ENCODE peak calls at places on chromosomes 13 and 19, in four cellular contexts. B is neuronal stem cell, G is GM23248, O is A549. F is an unnamed sample.

GRCh38 chr13:43273362-43273761 is 250.0 kb downstream of the DNAJC15 start:
- DNase-seq in B (no peak), G (peak; percentile 55), O (no peak), F (peak; percentile 17)

GRCh38 chr19:58022283-58022660 is 11.6 kb upstream of the ZSCAN1 start:
- DNase-seq in B (no peak), G (no peak), O (no peak), F (no peak)

GRCh38 chr13:86269511-86269910 is 470.3 kb upstream of the SLITRK6 start:
- DNase-seq in B (no peak), G (no peak), O (no peak), F (no peak)

GRCh38 chr13:46041335-46041934 is 11.1 kb downstream of the ZC3H13 start:
- DNase-seq in B (no peak), G (peak; percentile 70), O (no peak), F (no peak)

GRCh38 chr13:112795277-112795676 is 105.4 kb downstream of the ATP11A start:
- DNase-seq in B (no peak), G (no peak), O (no peak), F (no peak)

GRCh38 chr19:34393629-34394028 is 10.6 kb upstream of the PDCD2L start:
- DNase-seq in B (no peak), G (no peak), O (no peak), F (no peak)

GRCh38 chr13:90717451-90717936 is 630.0 kb upstream of the MIR17HG start:
- DNase-seq in B (peak; percentile 72), G (peak; percentile 93), O (no peak), F (peak; percentile 82)

GRCh38 chr13:112634102-112634501 is 46.1 kb upstream of the TUBGCP3 start:
- DNase-seq in B (no peak), G (no peak), O (no peak), F (no peak)

GRCh38 chr19:8631425-8631819 is 989 bp downstream of the NFILZ start:
- DNase-seq in B (peak; percentile 48), G (peak; percentile 48), O (peak; percentile 95), F (peak; percentile 64)

GRCh38 chr13:103638706-103639105 is 572.5 kb upstream of the SLC10A2 start:
- DNase-seq in B (no peak), G (no peak), O (no peak), F (no peak)

DNA sequence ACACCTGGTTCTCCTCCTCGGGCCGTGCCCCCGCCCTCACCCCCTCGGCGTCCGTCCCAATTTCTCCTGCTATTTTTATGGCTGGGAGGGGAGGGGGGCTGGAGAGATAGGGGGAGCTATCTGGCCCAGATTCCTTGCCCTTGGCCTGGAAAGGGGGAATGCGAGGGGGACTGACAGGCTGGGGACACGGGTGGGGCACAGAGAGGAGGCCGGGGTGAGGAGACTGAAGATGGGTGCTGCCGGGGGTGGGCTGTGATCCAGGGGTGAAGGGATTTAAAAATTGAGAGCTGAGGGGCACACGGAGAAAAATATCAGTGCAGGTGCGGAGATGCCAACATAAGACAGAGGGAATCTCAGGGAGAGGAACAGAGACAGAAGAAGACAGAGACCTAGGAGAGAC is 2.3 kb downstream of the PRKCG start:
- DNase-seq in B (no peak), G (no peak), O (no peak), F (no peak)
- H3K4me2 ChIP-seq in B (no peak overlapping the region), G (no peak overlapping the region), O (no peak overlapping the region), F (no peak overlapping the region)

GRCh38 chr19:45253396-45254027 is 2.4 kb downstream of the MARK4 start:
- DNase-seq in B (no peak), G (peak; percentile 63), O (no peak), F (no peak)

GRCh38 chr19:45254044-45254531 is 3.0 kb downstream of the MARK4 start:
- DNase-seq in B (no peak), G (peak; percentile 13), O (no peak), F (no peak)

GRCh38 chr19:45256836-45257235 is 5.8 kb downstream of the MARK4 start:
- DNase-seq in B (no peak), G (no peak), O (no peak), F (no peak)

GRCh38 chr19:45258862-45259261 is 7.8 kb downstream of the MARK4 start:
- DNase-seq in B (no peak), G (no peak), O (no peak), F (no peak)

DNA sequence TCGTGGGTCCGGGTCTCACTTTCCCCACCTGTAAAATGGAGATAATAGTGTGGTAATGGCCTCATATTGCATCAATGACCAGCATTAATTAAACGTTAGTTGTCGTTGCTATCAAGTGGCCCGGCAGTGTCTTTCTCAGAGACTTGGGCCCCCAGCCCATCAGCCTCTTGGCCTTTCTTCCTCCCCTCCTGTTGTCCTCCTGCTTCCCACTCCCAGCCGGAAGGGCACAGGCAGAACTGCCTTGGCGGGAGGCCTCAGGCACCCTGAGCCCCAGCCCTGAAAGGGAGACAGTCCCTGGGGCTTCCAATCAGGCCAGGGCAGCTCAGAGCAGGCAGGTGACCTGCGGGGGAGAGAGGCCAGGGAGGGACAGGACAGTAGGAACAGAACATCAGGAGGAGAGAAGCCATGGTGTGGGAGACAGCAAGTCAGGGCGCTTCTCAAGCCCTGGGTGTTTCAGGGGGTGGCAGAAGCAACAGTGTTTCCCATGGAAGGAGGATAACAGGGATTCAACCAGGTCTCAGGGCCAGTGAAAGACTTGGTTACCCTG is 4.6 kb downstream of the MARK4 start:
- DNase-seq in B (no peak), G (no peak), O (no peak), F (no peak)
- H3K4me2 ChIP-seq in B (no peak overlapping the region), G (no peak overlapping the region), O (no peak overlapping the region), F (no peak overlapping the region)

GRCh38 chr13:77696863-77697207 is 652 bp upstream of the SLAIN1 start:
- DNase-seq in B (no peak), G (no peak), O (no peak), F (no peak)

GRCh38 chr13:77693449-77693940 is 4.0 kb upstream of the SLAIN1 start:
- DNase-seq in B (no peak), G (no peak), O (no peak), F (no peak)

GRCh38 chr13:77698211-77699058 is 948 bp downstream of the SLAIN1 start:
- DNase-seq in B (peak; percentile 36), G (peak; percentile 15), O (no peak), F (peak; percentile 37)

GRCh38 chr13:77697208-77698103 is at the start of gene SLAIN1:
- DNase-seq in B (peak; percentile 85), G (peak; percentile 46), O (peak; percentile 49), F (peak; percentile 26)

GRCh38 chr13:77696006-77696862 is 1.3 kb upstream of the SLAIN1 start:
- DNase-seq in B (peak; percentile 37), G (no peak), O (no peak), F (no peak)
- H3K4me2 ChIP-seq in B (no peak overlapping the region), G (no peak overlapping the region), O (no peak overlapping the region), F (no peak overlapping the region)

GRCh38 chr19:47020132-47020805 is 632 bp downstream of the NPAS1 start:
- DNase-seq in B (no peak), G (peak; percentile 80), O (no peak), F (no peak)

GRCh38 chr19:47022140-47022536 is 2.5 kb downstream of the NPAS1 start:
- DNase-seq in B (no peak), G (no peak), O (no peak), F (no peak)

GRCh38 chr19:47019431-47020041 is at the start of gene NPAS1:
- DNase-seq in B (no peak), G (peak; percentile 60), O (no peak), F (no peak)

GRCh38 chr19:47021536-47022139 is 2.0 kb downstream of the NPAS1 start:
- DNase-seq in B (no peak), G (peak; percentile 57), O (peak; percentile 53), F (no peak)

DNA sequence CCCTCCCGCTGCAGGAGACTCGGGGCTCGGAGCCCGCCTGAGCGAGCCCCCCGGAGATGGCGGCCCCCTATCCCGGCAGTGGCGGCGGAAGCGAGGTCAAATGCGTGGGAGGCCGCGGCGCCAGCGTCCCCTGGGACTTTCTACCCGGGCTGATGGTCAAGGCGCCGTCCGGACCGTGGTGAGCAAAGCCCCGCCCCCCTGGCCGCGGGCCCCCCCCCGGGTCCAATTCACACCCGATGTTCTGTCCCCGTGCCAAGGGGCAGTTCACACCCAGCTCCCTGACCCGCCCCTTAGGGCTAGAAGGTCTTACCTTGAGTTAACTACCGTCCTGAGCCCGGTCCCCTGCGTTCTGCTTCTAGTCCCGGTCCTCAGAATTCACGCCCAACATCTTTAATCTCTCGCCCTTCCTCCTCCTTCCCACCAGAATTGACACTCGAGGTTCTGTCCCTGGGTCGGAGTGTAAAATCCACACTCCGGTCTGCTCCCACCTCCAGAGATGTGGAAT is 1.4 kb downstream of the NPAS1 start:
- DNase-seq in B (no peak), G (peak; percentile 65), O (peak; percentile 65), F (peak; percentile 29)
- H3K4me2 ChIP-seq in B (peak overlapping the region; percentile 91), G (peak overlapping the region; percentile 94), O (peak overlapping the region; percentile 100), F (peak overlapping the region; percentile 79)

DNA sequence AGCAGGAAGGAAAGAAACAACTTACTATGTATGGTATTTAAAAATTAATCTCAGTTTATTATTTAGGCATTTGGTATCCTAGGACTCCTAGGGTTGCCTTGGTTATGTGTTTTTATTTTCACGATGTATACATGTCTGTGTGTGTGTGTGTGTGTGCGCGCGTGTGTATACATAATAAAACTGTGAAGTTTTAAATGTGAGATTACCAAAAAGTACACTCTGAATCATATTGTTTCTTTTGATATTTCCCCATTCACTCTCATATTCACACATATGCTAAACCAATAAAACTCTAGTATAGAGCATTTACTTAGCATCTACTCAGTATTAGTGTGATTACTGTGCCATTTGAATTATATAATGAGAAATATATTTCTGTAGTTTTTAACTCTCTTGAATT is 30.8 kb upstream of the NDFIP2 start:
- DNase-seq in B (no peak), G (no peak), O (no peak), F (no peak)
- H3K4me2 ChIP-seq in B (no peak overlapping the region), G (no peak overlapping the region), O (no peak overlapping the region), F (no peak overlapping the region)

DNA sequence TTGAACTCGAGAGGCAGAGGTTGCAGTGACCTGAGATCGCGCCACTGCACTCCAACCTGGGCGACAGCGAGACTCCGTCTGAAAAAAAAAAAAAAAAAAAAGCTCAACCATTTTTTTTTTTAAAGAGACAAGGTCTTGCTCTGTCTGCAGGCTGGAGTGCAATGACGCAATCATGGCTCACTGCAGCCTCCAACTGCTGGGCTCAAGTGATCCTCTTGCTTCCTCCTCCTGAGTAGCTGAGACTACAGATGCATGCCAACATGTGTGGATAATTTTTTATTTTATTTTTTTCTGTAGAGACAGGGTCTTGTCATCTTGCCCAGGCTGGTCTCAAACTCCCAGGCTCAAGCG is 10.3 kb downstream of the EHD2 start:
- DNase-seq in B (no peak), G (peak; percentile 88), O (peak; percentile 92), F (peak; percentile 94)
- H3K4me2 ChIP-seq in B (no peak overlapping the region), G (peak overlapping the region; percentile 93), O (peak overlapping the region; percentile 76), F (no peak overlapping the region)

DNA sequence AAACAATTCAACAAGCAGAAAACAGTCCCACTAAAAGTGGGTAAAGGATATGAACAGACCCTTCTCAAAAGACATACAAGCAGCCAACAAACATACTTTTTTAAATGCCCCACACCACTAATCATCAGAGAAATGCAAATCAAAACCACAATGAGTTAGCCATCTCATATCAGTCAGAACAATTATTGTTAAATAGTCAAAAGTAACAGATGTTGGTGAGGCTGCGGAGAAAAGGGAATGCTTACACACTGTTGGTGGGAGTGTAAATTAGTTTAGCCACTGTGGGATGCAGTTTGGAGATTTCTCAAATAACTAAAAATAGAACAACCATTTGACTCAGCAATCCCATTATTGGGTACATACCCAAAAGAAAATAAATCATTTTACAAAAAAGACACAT is 8.7 kb downstream of the ZNF529 start:
- DNase-seq in B (no peak), G (no peak), O (no peak), F (no peak)
- H3K4me2 ChIP-seq in B (no peak overlapping the region), G (no peak overlapping the region), O (no peak overlapping the region), F (no peak overlapping the region)

DNA sequence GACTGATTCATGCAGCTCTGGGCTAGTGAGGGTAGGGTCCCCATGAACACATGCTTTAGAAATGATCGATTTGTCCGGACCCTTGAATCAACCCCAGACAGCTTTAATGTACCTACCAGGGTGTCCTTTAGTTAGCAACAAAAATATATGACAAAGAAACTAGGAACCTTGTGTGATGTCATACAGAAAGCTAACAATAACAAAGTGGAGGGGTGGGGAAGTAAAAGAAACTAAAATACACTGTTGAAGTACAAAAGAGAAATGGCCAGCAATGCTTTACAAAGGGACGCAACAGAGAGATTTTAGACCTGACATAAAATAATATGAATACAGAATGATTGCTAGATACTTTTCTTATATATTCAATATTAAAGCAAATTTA is 40.0 kb downstream of the DZIP1 start:
- DNase-seq in B (no peak), G (no peak), O (no peak), F (no peak)
- H3K4me2 ChIP-seq in B (no peak overlapping the region), G (no peak overlapping the region), O (peak overlapping the region; percentile 79), F (no peak overlapping the region)

F was measured in mesenchymal stem cell.